ENCODE peak calls at places on chromosomes 3 and 15, in nine cellular contexts. One of them, this sample, is unnamed.

GRCh38 chr3:101674518-101674917 is 2.4 kb downstream of the ZBTB11 start:
- DNase-seq in activated T-helper 1 cell treated with Interleukin-2 at 50 U/mL for 16 hours: no peak
- DNase-seq in foreskin melanocyte: no peak
- DNase-seq in GM12891: no peak
- DNase-seq in nucleus accumbens: no peak
- DNase-seq in AG04450: no peak
- DNase-seq in activated CD4-positive, CD25-positive, alpha-beta regulatory T cell treated with anti-CD3 and anti-CD28 coated beads, Interleukin-2, amount 50 U/mL, for 72 hours: no peak
- DNase-seq in stimulated activated CD4-positive, alpha-beta T cell treated with anti-CD3 and anti-CD28 coated beads, Interleukin-15, amount 100 ng/mL, for 1 hour: no peak
- DNase-seq in activated naive CD8-positive, alpha-beta T cell treated with anti-CD3 and anti-CD28 coated beads, Interleukin-2, amount 50 U/mL, for 16 hours: no peak
- DNase-seq in this sample: no peak

GRCh38 chr3:32371466-32372212 is 20.0 kb upstream of the CMTM7 start:
- DNase-seq in activated T-helper 1 cell treated with Interleukin-2 at 50 U/mL for 16 hours: no peak
- DNase-seq in foreskin melanocyte: no peak
- DNase-seq in GM12891: no peak
- DNase-seq in nucleus accumbens: no peak
- DNase-seq in AG04450: no peak
- DNase-seq in activated CD4-positive, CD25-positive, alpha-beta regulatory T cell treated with anti-CD3 and anti-CD28 coated beads, Interleukin-2, amount 50 U/mL, for 72 hours: no peak
- DNase-seq in stimulated activated CD4-positive, alpha-beta T cell treated with anti-CD3 and anti-CD28 coated beads, Interleukin-15, amount 100 ng/mL, for 1 hour: no peak
- DNase-seq in activated naive CD8-positive, alpha-beta T cell treated with anti-CD3 and anti-CD28 coated beads, Interleukin-2, amount 50 U/mL, for 16 hours: no peak
- DNase-seq in this sample: no peak

GRCh38 chr3:167913218-167913902 is 177.8 kb downstream of the SERPINI1 start:
- DNase-seq in activated T-helper 1 cell treated with Interleukin-2 at 50 U/mL for 16 hours: no peak
- DNase-seq in foreskin melanocyte: no peak
- DNase-seq in GM12891: no peak
- DNase-seq in nucleus accumbens: no peak
- DNase-seq in AG04450: no peak
- DNase-seq in activated CD4-positive, CD25-positive, alpha-beta regulatory T cell treated with anti-CD3 and anti-CD28 coated beads, Interleukin-2, amount 50 U/mL, for 72 hours: no peak
- DNase-seq in stimulated activated CD4-positive, alpha-beta T cell treated with anti-CD3 and anti-CD28 coated beads, Interleukin-15, amount 100 ng/mL, for 1 hour: no peak
- DNase-seq in activated naive CD8-positive, alpha-beta T cell treated with anti-CD3 and anti-CD28 coated beads, Interleukin-2, amount 50 U/mL, for 16 hours: no peak
- DNase-seq in this sample: no peak

GRCh38 chr15:42194502-42194901 is 13.6 kb downstream of the VPS39 start:
- DNase-seq in activated T-helper 1 cell treated with Interleukin-2 at 50 U/mL for 16 hours: no peak
- DNase-seq in foreskin melanocyte: no peak
- DNase-seq in GM12891: no peak
- DNase-seq in nucleus accumbens: no peak
- DNase-seq in AG04450: peak
- DNase-seq in activated CD4-positive, CD25-positive, alpha-beta regulatory T cell treated with anti-CD3 and anti-CD28 coated beads, Interleukin-2, amount 50 U/mL, for 72 hours: no peak
- DNase-seq in stimulated activated CD4-positive, alpha-beta T cell treated with anti-CD3 and anti-CD28 coated beads, Interleukin-15, amount 100 ng/mL, for 1 hour: no peak
- DNase-seq in activated naive CD8-positive, alpha-beta T cell treated with anti-CD3 and anti-CD28 coated beads, Interleukin-2, amount 50 U/mL, for 16 hours: no peak
- DNase-seq in this sample: no peak

GRCh38 chr3:171178714-171179113 is 152.2 kb upstream of the SLC2A2 start:
- DNase-seq in activated T-helper 1 cell treated with Interleukin-2 at 50 U/mL for 16 hours: no peak
- DNase-seq in foreskin melanocyte: no peak
- DNase-seq in GM12891: no peak
- DNase-seq in nucleus accumbens: no peak
- DNase-seq in AG04450: no peak
- DNase-seq in activated CD4-positive, CD25-positive, alpha-beta regulatory T cell treated with anti-CD3 and anti-CD28 coated beads, Interleukin-2, amount 50 U/mL, for 72 hours: no peak
- DNase-seq in stimulated activated CD4-positive, alpha-beta T cell treated with anti-CD3 and anti-CD28 coated beads, Interleukin-15, amount 100 ng/mL, for 1 hour: no peak
- DNase-seq in activated naive CD8-positive, alpha-beta T cell treated with anti-CD3 and anti-CD28 coated beads, Interleukin-2, amount 50 U/mL, for 16 hours: no peak
- DNase-seq in this sample: no peak

GRCh38 chr3:126671521-126671920 is 16.6 kb upstream of the TXNRD3 start:
- DNase-seq in activated T-helper 1 cell treated with Interleukin-2 at 50 U/mL for 16 hours: no peak
- DNase-seq in foreskin melanocyte: no peak
- DNase-seq in GM12891: no peak
- DNase-seq in nucleus accumbens: no peak
- DNase-seq in AG04450: no peak
- DNase-seq in activated CD4-positive, CD25-positive, alpha-beta regulatory T cell treated with anti-CD3 and anti-CD28 coated beads, Interleukin-2, amount 50 U/mL, for 72 hours: no peak
- DNase-seq in stimulated activated CD4-positive, alpha-beta T cell treated with anti-CD3 and anti-CD28 coated beads, Interleukin-15, amount 100 ng/mL, for 1 hour: no peak
- DNase-seq in activated naive CD8-positive, alpha-beta T cell treated with anti-CD3 and anti-CD28 coated beads, Interleukin-2, amount 50 U/mL, for 16 hours: no peak
- DNase-seq in this sample: no peak

GRCh38 chr3:172209333-172210321 is 170.2 kb downstream of the FNDC3B start:
- DNase-seq in activated T-helper 1 cell treated with Interleukin-2 at 50 U/mL for 16 hours: no peak
- DNase-seq in foreskin melanocyte: no peak
- DNase-seq in GM12891: no peak
- DNase-seq in nucleus accumbens: no peak
- DNase-seq in AG04450: no peak
- DNase-seq in activated CD4-positive, CD25-positive, alpha-beta regulatory T cell treated with anti-CD3 and anti-CD28 coated beads, Interleukin-2, amount 50 U/mL, for 72 hours: no peak
- DNase-seq in stimulated activated CD4-positive, alpha-beta T cell treated with anti-CD3 and anti-CD28 coated beads, Interleukin-15, amount 100 ng/mL, for 1 hour: no peak
- DNase-seq in activated naive CD8-positive, alpha-beta T cell treated with anti-CD3 and anti-CD28 coated beads, Interleukin-2, amount 50 U/mL, for 16 hours: no peak
- DNase-seq in this sample: peak

GRCh38 chr15:77030928-77031375 is 36.0 kb downstream of the PSTPIP1 start:
- DNase-seq in activated T-helper 1 cell treated with Interleukin-2 at 50 U/mL for 16 hours: no peak
- DNase-seq in foreskin melanocyte: no peak
- DNase-seq in GM12891: no peak
- DNase-seq in nucleus accumbens: no peak
- DNase-seq in AG04450: no peak
- DNase-seq in activated CD4-positive, CD25-positive, alpha-beta regulatory T cell treated with anti-CD3 and anti-CD28 coated beads, Interleukin-2, amount 50 U/mL, for 72 hours: peak
- DNase-seq in stimulated activated CD4-positive, alpha-beta T cell treated with anti-CD3 and anti-CD28 coated beads, Interleukin-15, amount 100 ng/mL, for 1 hour: no peak
- DNase-seq in activated naive CD8-positive, alpha-beta T cell treated with anti-CD3 and anti-CD28 coated beads, Interleukin-2, amount 50 U/mL, for 16 hours: no peak
- DNase-seq in this sample: no peak

GRCh38 chr15:99707481-99708270 is 25.6 kb downstream of the LYSMD4 start:
- DNase-seq in activated T-helper 1 cell treated with Interleukin-2 at 50 U/mL for 16 hours: no peak
- DNase-seq in foreskin melanocyte: peak
- DNase-seq in GM12891: no peak
- DNase-seq in nucleus accumbens: no peak
- DNase-seq in AG04450: no peak
- DNase-seq in activated CD4-positive, CD25-positive, alpha-beta regulatory T cell treated with anti-CD3 and anti-CD28 coated beads, Interleukin-2, amount 50 U/mL, for 72 hours: no peak
- DNase-seq in stimulated activated CD4-positive, alpha-beta T cell treated with anti-CD3 and anti-CD28 coated beads, Interleukin-15, amount 100 ng/mL, for 1 hour: no peak
- DNase-seq in activated naive CD8-positive, alpha-beta T cell treated with anti-CD3 and anti-CD28 coated beads, Interleukin-2, amount 50 U/mL, for 16 hours: no peak
- DNase-seq in this sample: no peak

GRCh38 chr3:184259878-184260570 is 1.3 kb downstream of the CAMK2N2 start:
- DNase-seq in activated T-helper 1 cell treated with Interleukin-2 at 50 U/mL for 16 hours: no peak
- DNase-seq in foreskin melanocyte: no peak
- DNase-seq in GM12891: peak
- DNase-seq in nucleus accumbens: no peak
- DNase-seq in AG04450: no peak
- DNase-seq in activated CD4-positive, CD25-positive, alpha-beta regulatory T cell treated with anti-CD3 and anti-CD28 coated beads, Interleukin-2, amount 50 U/mL, for 72 hours: peak
- DNase-seq in stimulated activated CD4-positive, alpha-beta T cell treated with anti-CD3 and anti-CD28 coated beads, Interleukin-15, amount 100 ng/mL, for 1 hour: peak
- DNase-seq in activated naive CD8-positive, alpha-beta T cell treated with anti-CD3 and anti-CD28 coated beads, Interleukin-2, amount 50 U/mL, for 16 hours: no peak
- DNase-seq in this sample: no peak

GRCh38 chr3:97347780-97348179 is 416.8 kb upstream of the ARL6 start:
- DNase-seq in activated T-helper 1 cell treated with Interleukin-2 at 50 U/mL for 16 hours: no peak
- DNase-seq in foreskin melanocyte: no peak
- DNase-seq in GM12891: no peak
- DNase-seq in nucleus accumbens: no peak
- DNase-seq in AG04450: no peak
- DNase-seq in activated CD4-positive, CD25-positive, alpha-beta regulatory T cell treated with anti-CD3 and anti-CD28 coated beads, Interleukin-2, amount 50 U/mL, for 72 hours: no peak
- DNase-seq in stimulated activated CD4-positive, alpha-beta T cell treated with anti-CD3 and anti-CD28 coated beads, Interleukin-15, amount 100 ng/mL, for 1 hour: no peak
- DNase-seq in activated naive CD8-positive, alpha-beta T cell treated with anti-CD3 and anti-CD28 coated beads, Interleukin-2, amount 50 U/mL, for 16 hours: no peak
- DNase-seq in this sample: no peak

GRCh38 chr3:53716998-53717397 is 129.2 kb downstream of the CHDH start:
- DNase-seq in activated T-helper 1 cell treated with Interleukin-2 at 50 U/mL for 16 hours: no peak
- DNase-seq in foreskin melanocyte: no peak
- DNase-seq in GM12891: no peak
- DNase-seq in nucleus accumbens: no peak
- DNase-seq in AG04450: no peak
- DNase-seq in activated CD4-positive, CD25-positive, alpha-beta regulatory T cell treated with anti-CD3 and anti-CD28 coated beads, Interleukin-2, amount 50 U/mL, for 72 hours: no peak
- DNase-seq in stimulated activated CD4-positive, alpha-beta T cell treated with anti-CD3 and anti-CD28 coated beads, Interleukin-15, amount 100 ng/mL, for 1 hour: no peak
- DNase-seq in activated naive CD8-positive, alpha-beta T cell treated with anti-CD3 and anti-CD28 coated beads, Interleukin-2, amount 50 U/mL, for 16 hours: no peak
- DNase-seq in this sample: no peak

GRCh38 chr3:125694761-125695294 is 99.5 kb upstream of the OSBPL11 start:
- DNase-seq in activated T-helper 1 cell treated with Interleukin-2 at 50 U/mL for 16 hours: no peak
- DNase-seq in foreskin melanocyte: no peak
- DNase-seq in GM12891: no peak
- DNase-seq in nucleus accumbens: no peak
- DNase-seq in AG04450: no peak
- DNase-seq in activated CD4-positive, CD25-positive, alpha-beta regulatory T cell treated with anti-CD3 and anti-CD28 coated beads, Interleukin-2, amount 50 U/mL, for 72 hours: no peak
- DNase-seq in stimulated activated CD4-positive, alpha-beta T cell treated with anti-CD3 and anti-CD28 coated beads, Interleukin-15, amount 100 ng/mL, for 1 hour: no peak
- DNase-seq in activated naive CD8-positive, alpha-beta T cell treated with anti-CD3 and anti-CD28 coated beads, Interleukin-2, amount 50 U/mL, for 16 hours: no peak
- DNase-seq in this sample: no peak

GRCh38 chr15:55270301-55270700 is 19.3 kb downstream of the RAB27A start:
- DNase-seq in activated T-helper 1 cell treated with Interleukin-2 at 50 U/mL for 16 hours: no peak
- DNase-seq in foreskin melanocyte: peak
- DNase-seq in GM12891: no peak
- DNase-seq in nucleus accumbens: no peak
- DNase-seq in AG04450: no peak
- DNase-seq in activated CD4-positive, CD25-positive, alpha-beta regulatory T cell treated with anti-CD3 and anti-CD28 coated beads, Interleukin-2, amount 50 U/mL, for 72 hours: no peak
- DNase-seq in stimulated activated CD4-positive, alpha-beta T cell treated with anti-CD3 and anti-CD28 coated beads, Interleukin-15, amount 100 ng/mL, for 1 hour: no peak
- DNase-seq in activated naive CD8-positive, alpha-beta T cell treated with anti-CD3 and anti-CD28 coated beads, Interleukin-2, amount 50 U/mL, for 16 hours: no peak
- DNase-seq in this sample: no peak

GRCh38 chr3:171871392-171872274 is 28.5 kb downstream of the TMEM212 start:
- DNase-seq in activated T-helper 1 cell treated with Interleukin-2 at 50 U/mL for 16 hours: no peak
- DNase-seq in foreskin melanocyte: no peak
- DNase-seq in GM12891: no peak
- DNase-seq in nucleus accumbens: no peak
- DNase-seq in AG04450: no peak
- DNase-seq in activated CD4-positive, CD25-positive, alpha-beta regulatory T cell treated with anti-CD3 and anti-CD28 coated beads, Interleukin-2, amount 50 U/mL, for 72 hours: no peak
- DNase-seq in stimulated activated CD4-positive, alpha-beta T cell treated with anti-CD3 and anti-CD28 coated beads, Interleukin-15, amount 100 ng/mL, for 1 hour: no peak
- DNase-seq in activated naive CD8-positive, alpha-beta T cell treated with anti-CD3 and anti-CD28 coated beads, Interleukin-2, amount 50 U/mL, for 16 hours: no peak
- DNase-seq in this sample: no peak

GRCh38 chr3:159762238-159762637 is 226.4 kb upstream of the IL12A start:
- DNase-seq in activated T-helper 1 cell treated with Interleukin-2 at 50 U/mL for 16 hours: no peak
- DNase-seq in foreskin melanocyte: no peak
- DNase-seq in GM12891: no peak
- DNase-seq in nucleus accumbens: no peak
- DNase-seq in AG04450: no peak
- DNase-seq in activated CD4-positive, CD25-positive, alpha-beta regulatory T cell treated with anti-CD3 and anti-CD28 coated beads, Interleukin-2, amount 50 U/mL, for 72 hours: no peak
- DNase-seq in stimulated activated CD4-positive, alpha-beta T cell treated with anti-CD3 and anti-CD28 coated beads, Interleukin-15, amount 100 ng/mL, for 1 hour: no peak
- DNase-seq in activated naive CD8-positive, alpha-beta T cell treated with anti-CD3 and anti-CD28 coated beads, Interleukin-2, amount 50 U/mL, for 16 hours: no peak
- DNase-seq in this sample: no peak

GRCh38 chr15:69508659-69509058 is 56.0 kb downstream of the RPLP1 start:
- DNase-seq in activated T-helper 1 cell treated with Interleukin-2 at 50 U/mL for 16 hours: no peak
- DNase-seq in foreskin melanocyte: no peak
- DNase-seq in GM12891: no peak
- DNase-seq in nucleus accumbens: no peak
- DNase-seq in AG04450: no peak
- DNase-seq in activated CD4-positive, CD25-positive, alpha-beta regulatory T cell treated with anti-CD3 and anti-CD28 coated beads, Interleukin-2, amount 50 U/mL, for 72 hours: no peak
- DNase-seq in stimulated activated CD4-positive, alpha-beta T cell treated with anti-CD3 and anti-CD28 coated beads, Interleukin-15, amount 100 ng/mL, for 1 hour: no peak
- DNase-seq in activated naive CD8-positive, alpha-beta T cell treated with anti-CD3 and anti-CD28 coated beads, Interleukin-2, amount 50 U/mL, for 16 hours: no peak
- DNase-seq in this sample: no peak

GRCh38 chr3:119695480-119695879 is 7.3 kb upstream of the CFAP91 start:
- DNase-seq in activated T-helper 1 cell treated with Interleukin-2 at 50 U/mL for 16 hours: no peak
- DNase-seq in foreskin melanocyte: no peak
- DNase-seq in GM12891: no peak
- DNase-seq in nucleus accumbens: no peak
- DNase-seq in AG04450: no peak
- DNase-seq in activated CD4-positive, CD25-positive, alpha-beta regulatory T cell treated with anti-CD3 and anti-CD28 coated beads, Interleukin-2, amount 50 U/mL, for 72 hours: no peak
- DNase-seq in stimulated activated CD4-positive, alpha-beta T cell treated with anti-CD3 and anti-CD28 coated beads, Interleukin-15, amount 100 ng/mL, for 1 hour: no peak
- DNase-seq in activated naive CD8-positive, alpha-beta T cell treated with anti-CD3 and anti-CD28 coated beads, Interleukin-2, amount 50 U/mL, for 16 hours: no peak
- DNase-seq in this sample: no peak

GRCh38 chr15:74370471-74370870 is 3.0 kb upstream of the CYP11A1 start:
- DNase-seq in activated T-helper 1 cell treated with Interleukin-2 at 50 U/mL for 16 hours: no peak
- DNase-seq in foreskin melanocyte: no peak
- DNase-seq in GM12891: no peak
- DNase-seq in nucleus accumbens: no peak
- DNase-seq in AG04450: no peak
- DNase-seq in activated CD4-positive, CD25-positive, alpha-beta regulatory T cell treated with anti-CD3 and anti-CD28 coated beads, Interleukin-2, amount 50 U/mL, for 72 hours: no peak
- DNase-seq in stimulated activated CD4-positive, alpha-beta T cell treated with anti-CD3 and anti-CD28 coated beads, Interleukin-15, amount 100 ng/mL, for 1 hour: no peak
- DNase-seq in activated naive CD8-positive, alpha-beta T cell treated with anti-CD3 and anti-CD28 coated beads, Interleukin-2, amount 50 U/mL, for 16 hours: no peak
- DNase-seq in this sample: no peak

This sample was measured in mucosa of descending colon.